ENCODE peak calls at places on chromosome 2, in four cellular contexts. One of them, this sample, is unnamed. For H3K9me3, the result is how much of the 10 kb centered on the place peaks cover.

GRCh38 chr2:37625781-37626548 is 45.5 kb downstream of the CDC42EP3 start:
- DNase-seq in HepG2: no peak
- DNase-seq in K562: no peak
- DNase-seq in H1: no peak
- DNase-seq in this sample: no peak

GRCh38 chr2:230054079-230054478 is 14.6 kb downstream of the SLC16A14 start:
- DNase-seq in K562: no peak
- DNase-seq in HepG2: no peak
- DNase-seq in H1: no peak
- DNase-seq in this sample: no peak

GRCh38 chr2:103773884-103774283 is 1012.1 kb downstream of the TMEM182 start:
- DNase-seq in K562: no peak
- DNase-seq in HepG2: peak
- DNase-seq in H1: no peak
- DNase-seq in this sample: no peak

GRCh38 chr2:142920579-142920978 is 43.1 kb downstream of the KYNU start:
- DNase-seq in K562: no peak
- DNase-seq in HepG2: no peak
- DNase-seq in H1: no peak
- DNase-seq in this sample: no peak

GRCh38 chr2:26011609-26011989 is 22.3 kb upstream of the RAB10 start:
- DNase-seq in HepG2: no peak
- DNase-seq in H1: no peak
- DNase-seq in K562: no peak
- DNase-seq in this sample: no peak

GRCh38 chr2:220891405-220891804 is 680.7 kb downstream of the EPHA4 start:
- DNase-seq in K562: no peak
- DNase-seq in H1: no peak
- DNase-seq in HepG2: no peak
- DNase-seq in this sample: no peak

GRCh38 chr2:179263015-179263414 is 1.6 kb downstream of the SESTD1 start:
- DNase-seq in HepG2: peak
- DNase-seq in H1: no peak
- DNase-seq in K562: no peak
- DNase-seq in this sample: no peak

GRCh38 chr2:197674060-197674459 is 1.3 kb downstream of the RFTN2 start:
- DNase-seq in K562: no peak
- DNase-seq in HepG2: peak
- DNase-seq in H1: no peak
- DNase-seq in this sample: no peak

GRCh38 chr2:162333968-162334367 is 10.0 kb upstream of the GCA start:
- DNase-seq in HepG2: peak
- DNase-seq in H1: no peak
- DNase-seq in K562: no peak
- DNase-seq in this sample: no peak

GRCh38 chr2:45379399-45380087 is 231.5 kb downstream of the SRBD1 start:
- DNase-seq in K562: no peak
- DNase-seq in H1: no peak
- DNase-seq in HepG2: no peak
- DNase-seq in this sample: no peak

GRCh38 chr2:234462218-234462992 is 34.5 kb downstream of the ARL4C start:
- DNase-seq in HepG2: peak
- DNase-seq in H1: no peak
- DNase-seq in K562: no peak
- DNase-seq in this sample: no peak

GRCh38 chr2:15141211-15141610 is 419.9 kb downstream of the NBAS start:
- DNase-seq in K562: no peak
- DNase-seq in HepG2: no peak
- DNase-seq in H1: no peak
- DNase-seq in this sample: no peak

GRCh38 chr2:72973566-72974435 is 56.5 kb downstream of the EMX1 start:
- DNase-seq in H1: no peak
- DNase-seq in K562: peak
- DNase-seq in HepG2: peak
- DNase-seq in this sample: no peak

GRCh38 chr2:236730393-236730792 is 160.8 kb downstream of the ACKR3 start:
- DNase-seq in K562: no peak
- DNase-seq in H1: no peak
- DNase-seq in HepG2: no peak
- DNase-seq in this sample: no peak

GRCh38 chr2:150204449-150204848 is 283.0 kb downstream of the RND3 start:
- DNase-seq in K562: no peak
- DNase-seq in HepG2: no peak
- DNase-seq in H1: no peak
- DNase-seq in this sample: no peak

GRCh38 chr2:232937278-232937906 is 67.3 kb downstream of the SNORC start:
- DNase-seq in HepG2: peak
- DNase-seq in H1: no peak
- DNase-seq in K562: peak
- DNase-seq in this sample: no peak

GRCh38 chr2:46175409-46175808 is 121.8 kb upstream of the EPAS1 start:
- DNase-seq in H1: no peak
- DNase-seq in HepG2: no peak
- DNase-seq in K562: no peak
- DNase-seq in this sample: no peak

GRCh38 chr2:60555066-60555793 is 1.8 kb upstream of the BCL11A start:
- DNase-seq in K562: peak
- DNase-seq in HepG2: peak
- DNase-seq in H1: no peak
- DNase-seq in this sample: no peak

GRCh38 chr2:86142737-86143257 is 36.8 kb downstream of the PTCD3 start:
- DNase-seq in H1: no peak
- DNase-seq in K562: no peak
- DNase-seq in HepG2: no peak
- DNase-seq in this sample: no peak

GRCh38 chr2:86143307-86143706 is 37.3 kb downstream of the PTCD3 start:
- DNase-seq in H1: no peak
- DNase-seq in HepG2: no peak
- DNase-seq in K562: no peak
- DNase-seq in this sample: no peak

GRCh38 chr2:86140969-86141392 is 34.9 kb downstream of the PTCD3 start:
- DNase-seq in H1: no peak
- DNase-seq in K562: no peak
- DNase-seq in HepG2: peak
- DNase-seq in this sample: no peak

GRCh38 chr2:86147793-86148192 is 41.8 kb downstream of the PTCD3 start:
- DNase-seq in HepG2: no peak
- DNase-seq in H1: no peak
- DNase-seq in K562: no peak
- DNase-seq in this sample: no peak

DNA sequence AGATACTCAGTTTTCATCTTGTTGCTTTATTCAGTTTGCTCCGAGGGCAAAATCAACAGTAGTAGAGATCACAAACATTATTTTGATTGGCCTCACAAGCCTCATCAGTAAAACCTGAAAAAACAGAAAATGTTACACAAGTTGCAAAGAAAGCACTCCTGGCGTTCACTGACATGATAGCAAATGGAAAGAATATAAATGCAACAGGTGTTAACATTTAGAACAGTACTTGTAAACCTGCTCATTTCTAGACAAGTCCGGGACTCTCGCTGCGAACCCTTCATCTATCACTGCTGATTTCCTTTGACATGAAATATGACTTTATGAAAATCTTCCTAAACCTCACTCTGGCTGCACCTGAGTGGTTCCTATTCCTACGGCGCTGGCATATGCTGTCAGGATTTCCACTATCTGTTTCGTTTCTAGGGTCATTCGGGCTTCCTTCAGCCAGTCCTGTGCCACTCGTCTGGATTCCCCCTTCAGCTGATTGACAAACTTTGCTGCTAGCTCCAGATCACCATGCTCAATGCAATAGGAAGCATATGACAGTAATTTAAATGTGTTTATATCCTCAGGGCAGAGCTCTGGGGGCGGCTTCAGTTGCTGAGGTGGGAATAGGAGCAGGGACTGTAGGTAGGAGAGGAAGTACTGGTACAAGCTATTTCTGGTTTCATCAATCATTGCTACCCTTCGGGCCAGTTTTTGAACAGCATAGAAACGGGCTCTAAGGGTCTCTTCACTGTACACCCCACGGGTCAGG is 38.1 kb downstream of the PTCD3 start:
- DNase-seq in K562: no peak
- DNase-seq in H1: no peak
- DNase-seq in HepG2: no peak
- DNase-seq in this sample: no peak
- TF ChIP-seq POLR2AphosphoS5 in K562: no peak
- TF ChIP-seq POLR2AphosphoS5 in H1: no peak
- TF ChIP-seq POLR2AphosphoS5 in HepG2: no peak
- TF ChIP-seq POLR2AphosphoS5 in this sample: no peak

GRCh38 chr2:189580267-189580661 is 322 bp downstream of the SLC40A1 start:
- DNase-seq in H1: no peak
- DNase-seq in HepG2: peak
- DNase-seq in K562: peak
- DNase-seq in this sample: no peak

GRCh38 chr2:189579585-189579984 is 1.0 kb downstream of the SLC40A1 start:
- DNase-seq in H1: no peak
- DNase-seq in HepG2: no peak
- DNase-seq in K562: no peak
- DNase-seq in this sample: no peak

GRCh38 chr2:189582140-189582825 is 1.7 kb upstream of the SLC40A1 start:
- DNase-seq in H1: no peak
- DNase-seq in HepG2: no peak
- DNase-seq in K562: no peak
- DNase-seq in this sample: no peak

GRCh38 chr2:189581354-189582139 is 961 bp upstream of the SLC40A1 start:
- DNase-seq in HepG2: peak
- DNase-seq in K562: peak
- DNase-seq in H1: no peak
- DNase-seq in this sample: no peak

DNA sequence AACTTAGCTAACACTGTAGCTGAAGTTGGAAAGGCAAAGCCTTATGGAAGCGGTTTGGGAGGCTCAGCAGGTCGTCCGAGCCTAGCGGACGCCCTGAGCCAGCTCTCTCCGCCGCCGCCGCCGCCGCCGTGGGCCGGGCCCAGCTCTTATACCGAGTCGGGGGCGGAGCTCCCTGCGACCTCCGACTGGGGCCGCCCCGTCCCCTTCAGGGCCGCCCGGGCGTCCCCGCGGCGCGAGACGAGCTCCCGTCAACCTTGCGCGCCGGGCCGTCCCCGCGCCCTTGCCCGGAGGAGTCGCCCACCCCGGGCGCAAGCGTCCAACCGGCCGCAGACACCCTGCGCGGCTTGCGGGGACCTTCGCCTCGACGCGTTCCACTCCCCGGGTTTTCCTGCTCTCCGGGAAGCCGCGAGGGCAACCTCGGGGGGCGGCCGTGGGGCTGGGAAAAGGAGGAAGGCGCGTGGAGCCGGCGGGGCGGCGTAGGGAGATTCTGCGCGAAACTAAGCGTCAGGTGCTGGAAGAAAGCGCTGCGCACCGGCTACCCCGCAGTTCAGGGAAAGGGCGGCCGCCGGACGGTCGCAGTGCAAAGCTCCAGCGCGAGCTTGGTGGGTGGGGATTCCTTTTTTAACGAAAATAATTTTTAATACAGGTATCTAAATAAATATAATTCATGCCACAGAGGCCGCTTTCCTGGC is at the start of gene SLC40A1:
- DNase-seq in K562: peak
- DNase-seq in HepG2: peak
- DNase-seq in H1: no peak
- DNase-seq in this sample: no peak
- H3K9ac ChIP-seq in K562: peak
- H3K9ac ChIP-seq in HepG2: peak
- H3K9ac ChIP-seq in H1: no peak
- H3K9ac ChIP-seq in this sample: peak

GRCh38 chr2:63050186-63050915 is at the start of gene OTX1:
- DNase-seq in K562: peak
- DNase-seq in H1: no peak
- DNase-seq in HepG2: peak
- DNase-seq in this sample: no peak
- H3K9me3 ChIP-seq in K562: under half
- H3K9me3 ChIP-seq in H1: under half
- H3K9me3 ChIP-seq in HepG2: under half
- H3K9me3 ChIP-seq in this sample: under half

DNA sequence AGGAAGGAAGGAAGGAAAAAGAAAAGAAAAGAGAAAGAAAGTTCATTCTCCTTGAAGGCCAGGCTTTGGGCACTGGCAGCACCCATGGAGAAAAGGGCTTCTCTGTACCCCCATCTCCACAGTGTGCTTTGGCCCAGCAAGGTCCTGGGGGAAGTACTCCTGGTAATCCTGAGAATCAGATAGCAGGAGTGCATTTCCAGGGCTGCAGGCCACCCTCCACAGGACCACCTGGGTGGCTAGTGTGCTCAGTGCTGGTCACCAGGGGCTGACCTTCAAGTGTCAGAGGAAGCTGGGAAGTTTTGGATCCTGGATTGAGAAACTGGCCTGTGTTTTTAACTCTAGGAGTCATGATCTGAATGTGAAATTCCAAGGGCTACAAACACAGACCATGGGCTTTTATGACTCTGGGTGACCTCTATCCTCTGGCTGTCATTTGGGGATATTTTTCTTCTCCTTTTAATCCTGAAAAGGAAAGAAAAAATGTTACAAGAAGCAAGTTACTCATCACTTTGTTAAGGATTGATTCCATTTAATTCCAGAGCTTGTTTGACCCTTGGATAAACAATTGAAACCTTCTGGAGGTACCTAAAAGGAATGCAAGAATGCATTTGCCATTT is 9.3 kb downstream of the RHOB start:
- DNase-seq in K562: no peak
- DNase-seq in H1: no peak
- DNase-seq in HepG2: no peak
- DNase-seq in this sample: no peak
- TF ChIP-seq POLR2AphosphoS5 in K562: no peak
- TF ChIP-seq POLR2AphosphoS5 in H1: no peak
- TF ChIP-seq POLR2AphosphoS5 in HepG2: no peak
- TF ChIP-seq POLR2AphosphoS5 in this sample: no peak

GRCh38 chr2:133568598-133568997 is 335 bp upstream of the NCKAP5 start:
- DNase-seq in H1: no peak
- DNase-seq in HepG2: no peak
- DNase-seq in K562: no peak
- DNase-seq in this sample: no peak
- H3K9ac ChIP-seq in H1: no peak
- H3K9ac ChIP-seq in HepG2: no peak
- H3K9ac ChIP-seq in K562: no peak
- H3K9ac ChIP-seq in this sample: peak